ENCODE peak calls at places on chromosome 11, in eight cellular contexts. Q is stomach; O is thoracic aorta; S is AG04450; E is ovary; Z is MM.1S; X is CD4-positive, alpha-beta T cell; F is adrenal gland. T is an unnamed sample. For H3K9me3, the result is how much of the 10 kb centered on the place peaks cover.

GRCh38 chr11:62601114-62601363 is 626 bp downstream of the MTA2 start:
- DNase-seq in Q (peak), O (no peak), S (no peak), E (peak), Z (peak), X (peak), F (peak), T (peak)

GRCh38 chr11:114208371-114208770 is 87.8 kb upstream of the NNMT start:
- DNase-seq in Q (no peak), O (no peak), S (no peak), E (no peak), Z (no peak), X (peak), F (no peak), T (no peak)

GRCh38 chr11:34514597-34514996 is 1.0 kb upstream of the ELF5 start:
- DNase-seq in Q (no peak), O (no peak), S (no peak), E (no peak), Z (no peak), X (no peak), F (no peak), T (no peak)

GRCh38 chr11:106389096-106389495 is 311.6 kb downstream of the AASDHPPT start:
- DNase-seq in Q (no peak), O (no peak), S (no peak), E (no peak), Z (no peak), X (no peak), F (no peak), T (peak)

GRCh38 chr11:36056160-36056751 is 112.4 kb downstream of the LDLRAD3 start:
- DNase-seq in Q (no peak), O (no peak), S (no peak), E (peak), Z (no peak), X (no peak), F (peak), T (no peak)

GRCh38 chr11:83641511-83641910 is 355.3 kb upstream of the CCDC90B start:
- DNase-seq in Q (no peak), O (no peak), S (no peak), E (peak), Z (no peak), X (no peak), F (peak), T (peak)

GRCh38 chr11:4881860-4882500 is at the start of gene OR51T1:
- DNase-seq in Q (no peak), O (no peak), S (no peak), E (no peak), Z (no peak), X (no peak), F (no peak), T (peak)

GRCh38 chr11:128146926-128147605 is 440.3 kb downstream of the ETS1 start:
- DNase-seq in Q (no peak), O (no peak), S (no peak), E (no peak), Z (no peak), X (no peak), F (peak), T (no peak)

GRCh38 chr11:96257972-96258951 is 84.7 kb downstream of the MAML2 start:
- DNase-seq in Q (no peak), O (no peak), S (no peak), E (no peak), Z (peak), X (peak), F (peak), T (peak)

GRCh38 chr11:65743928-65744698 is 23.5 kb upstream of the RNASEH2C start:
- DNase-seq in Q (peak), O (no peak), S (no peak), E (no peak), Z (peak), X (no peak), F (peak), T (peak)

GRCh38 chr11:94968334-94968958 is 4.9 kb downstream of the CWC15 start:
- DNase-seq in Q (no peak), O (no peak), S (no peak), E (no peak), Z (peak), X (no peak), F (no peak), T (no peak)

GRCh38 chr11:33552756-33553155 is 147.9 kb downstream of the C11orf91 start:
- DNase-seq in Q (no peak), O (no peak), S (no peak), E (no peak), Z (no peak), X (no peak), F (no peak), T (no peak)

GRCh38 chr11:133228406-133229330 is 303.6 kb downstream of the OPCML start:
- DNase-seq in Q (peak), O (no peak), S (no peak), E (no peak), Z (no peak), X (no peak), F (no peak), T (no peak)

GRCh38 chr11:22539851-22540376 is 85.7 kb downstream of the FANCF start:
- DNase-seq in Q (no peak), O (no peak), S (no peak), E (no peak), Z (peak), X (no peak), F (no peak), T (no peak)

GRCh38 chr11:3808846-3809623 is 675 bp downstream of the PGAP2 start:
- DNase-seq in Q (peak), O (no peak), S (no peak), E (no peak), Z (peak), X (peak), F (peak), T (no peak)

GRCh38 chr11:3095712-3096361 is 38.6 kb upstream of the CARS1 start:
- DNase-seq in Q (peak), O (no peak), S (peak), E (peak), Z (no peak), X (no peak), F (peak), T (peak)

GRCh38 chr11:44949160-44950035 is 1.3 kb downstream of the TP53I11 start:
- DNase-seq in Q (no peak), O (no peak), S (no peak), E (peak), Z (no peak), X (no peak), F (no peak), T (peak)

GRCh38 chr11:99327527-99327926 is 306.8 kb downstream of the CNTN5 start:
- DNase-seq in Q (no peak), O (no peak), S (no peak), E (no peak), Z (no peak), X (no peak), F (no peak), T (no peak)
- H3K9me3 ChIP-seq in Q (under half), O (under half), S (under half), E (under half), Z (under half), X (under half), F (under half), T (under half)

GRCh38 chr11:130282111-130282510 is 32.6 kb downstream of the ZBTB44 start:
- DNase-seq in Q (no peak), O (no peak), S (no peak), E (no peak), Z (no peak), X (no peak), F (no peak), T (no peak)
- H3K9me3 ChIP-seq in Q (under half), O (under half), S (under half), E (under half), Z (under half), X (under half), F (under half), T (under half)

DNA sequence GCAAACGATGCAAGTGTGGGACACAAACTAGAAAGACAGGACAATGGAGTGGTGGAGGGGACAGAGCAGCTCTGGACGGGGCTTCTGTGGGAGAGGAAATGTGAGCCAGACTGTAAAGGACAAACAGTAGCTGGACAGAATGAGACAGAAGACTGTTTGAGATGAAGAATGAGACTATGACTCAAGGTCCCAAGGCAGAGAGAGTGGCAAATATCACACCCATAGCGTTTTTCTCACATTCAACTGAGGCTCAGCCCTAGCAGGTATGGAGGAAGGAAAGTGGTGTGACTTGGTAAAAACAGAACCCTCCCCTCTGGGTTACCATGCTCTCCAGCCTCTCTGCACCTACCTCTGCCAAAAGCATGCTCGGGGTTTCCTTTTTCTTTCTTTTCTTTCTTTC is 96.5 kb downstream of the RPL27A start:
- DNase-seq in Q (peak), O (no peak), S (no peak), E (no peak), Z (no peak), X (no peak), F (no peak), T (no peak)
- H3K9me3 ChIP-seq in Q (under half), O (under half), S (under half), E (under half), Z (under half), X (under half), F (under half), T (under half)

GRCh38 chr11:74860743-74861142 is 88.1 kb downstream of the XRRA1 start:
- DNase-seq in Q (no peak), O (no peak), S (no peak), E (no peak), Z (no peak), X (no peak), F (no peak), T (no peak)
- H3K9me3 ChIP-seq in Q (under half), O (under half), S (under half), E (under half), Z (under half), X (under half), F (under half), T (under half)

DNA sequence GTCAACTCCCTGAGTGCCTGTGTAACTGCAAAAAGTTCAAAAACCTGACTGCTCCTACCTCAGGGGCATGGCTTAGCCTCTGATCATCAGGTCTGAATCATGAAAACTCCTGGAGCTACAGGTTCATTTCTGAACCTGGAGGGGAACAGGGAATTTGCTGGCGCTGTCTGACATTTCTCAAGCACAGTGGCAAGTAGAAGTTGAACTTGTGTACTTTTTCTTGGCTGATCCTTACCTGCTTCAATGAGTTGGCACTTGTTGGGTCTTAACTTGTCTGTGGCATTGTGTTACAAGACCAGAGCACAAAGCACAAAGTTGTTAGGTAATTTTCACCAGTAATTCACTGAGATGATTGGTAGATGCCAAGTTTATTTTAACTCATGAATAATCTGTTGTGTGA is 3.3 kb downstream of the TMEM109 start:
- DNase-seq in Q (no peak), O (no peak), S (no peak), E (no peak), Z (no peak), X (no peak), F (no peak), T (no peak)
- H3K9me3 ChIP-seq in Q (under half), O (under half), S (under half), E (under half), Z (under half), X (under half), F (under half), T (under half)

GRCh38 chr11:50032574-50032973 is at the start of gene OR4C45:
- DNase-seq in Q (no peak), O (no peak), S (no peak), E (no peak), Z (no peak), X (no peak), F (no peak), T (no peak)

GRCh38 chr11:50030193-50030592 is 2.5 kb upstream of the OR4C45 start:
- DNase-seq in Q (no peak), O (no peak), S (no peak), E (no peak), Z (no peak), X (no peak), F (no peak), T (no peak)
- H3K9me3 ChIP-seq in Q (under half), O (under half), S (under half), E (under half), Z (under half), X (under half), F (under half), T (under half)

GRCh38 chr11:74822187-74822586 is 73.5 kb downstream of the RNF169 start:
- DNase-seq in Q (no peak), O (no peak), S (peak), E (no peak), Z (no peak), X (no peak), F (no peak), T (no peak)

GRCh38 chr11:74826901-74827300 is 78.3 kb downstream of the RNF169 start:
- DNase-seq in Q (no peak), O (no peak), S (no peak), E (no peak), Z (no peak), X (no peak), F (no peak), T (no peak)

GRCh38 chr11:74819400-74819799 is 70.8 kb downstream of the RNF169 start:
- DNase-seq in Q (no peak), O (no peak), S (no peak), E (no peak), Z (no peak), X (no peak), F (no peak), T (no peak)

GRCh38 chr11:74820763-74821162 is 72.1 kb downstream of the RNF169 start:
- DNase-seq in Q (no peak), O (no peak), S (peak), E (no peak), Z (no peak), X (no peak), F (no peak), T (peak)

DNA sequence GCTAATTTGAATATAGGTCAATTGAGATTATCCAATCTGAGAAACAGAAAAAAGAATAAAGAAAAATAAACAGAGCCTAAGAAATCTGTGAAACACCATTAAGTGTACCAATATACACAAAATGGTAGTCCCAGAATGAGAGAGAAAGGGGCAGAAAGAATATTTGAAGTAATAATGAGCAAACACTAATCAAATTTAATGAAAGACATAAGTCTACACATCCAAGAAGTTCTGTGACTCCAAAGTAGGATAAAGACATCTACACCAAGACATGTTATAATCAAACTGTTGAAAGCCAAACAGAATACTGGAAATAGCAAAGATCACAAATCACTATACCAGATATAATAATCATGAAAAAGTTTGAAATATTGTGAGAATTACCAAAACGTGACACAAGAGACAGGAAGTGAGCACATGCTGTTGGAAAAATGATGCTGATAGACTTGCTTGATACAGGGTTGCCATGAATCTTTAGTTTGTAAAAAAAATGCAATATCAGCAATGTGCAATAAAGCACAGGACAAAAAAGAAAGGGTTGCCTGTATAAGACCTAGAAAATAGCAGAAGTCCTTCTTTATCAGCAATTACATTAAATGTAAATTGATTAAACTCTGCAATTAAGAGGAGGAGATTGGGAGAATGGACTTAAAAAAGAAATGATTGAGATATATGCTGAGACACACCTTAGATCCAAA is 75.8 kb downstream of the RNF169 start:
- DNase-seq in Q (no peak), O (no peak), S (no peak), E (no peak), Z (no peak), X (no peak), F (no peak), T (no peak)
- H3K9me3 ChIP-seq in Q (under half), O (under half), S (under half), E (under half), Z (under half), X (under half), F (under half), T (under half)

GRCh38 chr11:111091341-111091740 is 154.2 kb upstream of the POU2AF2 start:
- DNase-seq in Q (no peak), O (no peak), S (no peak), E (no peak), Z (no peak), X (no peak), F (no peak), T (no peak)
- H3K9me3 ChIP-seq in Q (under half), O (under half), S (under half), E (under half), Z (under half), X (under half), F (under half), T (under half)

GRCh38 chr11:70604221-70604620 is 205.9 kb downstream of the CTTN start:
- DNase-seq in Q (no peak), O (no peak), S (no peak), E (no peak), Z (no peak), X (no peak), F (no peak), T (no peak)
- H3K9me3 ChIP-seq in Q (under half), O (under half), S (half or more), E (under half), Z (under half), X (under half), F (under half), T (under half)